ENCODE peak calls at places on chromosomes 1 and 21, in four cellular contexts. E is fibroblast of lung, Y is psoas muscle, O is cardiac muscle cell. I is an unnamed sample. For H3K4me1, the result is how much of the 10 kb centered on the place peaks cover.

GRCh38 chr1:78718566-78718965 is 68.9 kb downstream of the IFI44 start:
- DNase-seq in E (no peak), O (no peak), Y (no peak), I (no peak)

GRCh38 chr21:45950740-45951515 is 30.6 kb upstream of the COL6A1 start:
- DNase-seq in O (no peak), Y (peak), E (peak), I (peak)

GRCh38 chr1:19441048-19441447 is 44.3 kb downstream of the CAPZB start:
- DNase-seq in E (no peak), Y (no peak), O (no peak), I (no peak)

GRCh38 chr1:64072089-64072835 is 131.2 kb upstream of the UBE2U start:
- DNase-seq in O (no peak), Y (no peak), E (peak), I (no peak)

GRCh38 chr21:37742532-37742931 is 173.7 kb downstream of the KCNJ6 start:
- DNase-seq in O (no peak), Y (no peak), E (no peak), I (no peak)

GRCh38 chr1:41533731-41534080 is 49.2 kb upstream of the EDN2 start:
- DNase-seq in E (no peak), O (no peak), Y (no peak), I (no peak)

GRCh38 chr21:28884481-28884880 is 108.2 kb downstream of the LTN1 start:
- DNase-seq in E (peak), Y (no peak), O (no peak), I (no peak)

GRCh38 chr1:178275553-178275952 is 181.6 kb downstream of the RASAL2 start:
- DNase-seq in E (no peak), Y (no peak), O (no peak), I (no peak)

GRCh38 chr1:192080671-192081070 is 77.6 kb upstream of the RGS18 start:
- DNase-seq in Y (no peak), O (peak), E (no peak), I (no peak)

GRCh38 chr1:47819503-47819888 is 177.7 kb downstream of the TRABD2B start:
- DNase-seq in O (no peak), E (no peak), Y (peak), I (no peak)

GRCh38 chr1:1748686-1749321 is 24.6 kb upstream of the CDK11A start:
- DNase-seq in O (no peak), Y (no peak), E (no peak), I (no peak)

GRCh38 chr1:181504294-181505115 is 21.2 kb downstream of the CACNA1E start:
- DNase-seq in E (no peak), Y (no peak), O (peak), I (peak)

GRCh38 chr1:76154213-76154956 is 79.8 kb downstream of the ST6GALNAC3 start:
- DNase-seq in O (peak), E (peak), Y (peak), I (peak)

GRCh38 chr1:95041491-95042165 is 31.1 kb downstream of the ALG14 start:
- DNase-seq in O (peak), Y (no peak), E (peak), I (peak)

GRCh38 chr1:1307261-1307907 is 346 bp downstream of the ACAP3 start:
- DNase-seq in Y (peak), O (peak), E (no peak), I (no peak)

GRCh38 chr1:156676820-156677615 is at the start of gene NES:
- DNase-seq in O (peak), E (peak), Y (peak), I (peak)

GRCh38 chr1:230280054-230280795 is 145.9 kb downstream of the PGBD5 start:
- DNase-seq in Y (peak), O (no peak), E (no peak), I (no peak)

GRCh38 chr1:35287807-35288640 is 19.5 kb downstream of the ZMYM4 start:
- DNase-seq in O (no peak), Y (no peak), E (peak), I (no peak)

GRCh38 chr1:107680579-107680985 is 284.4 kb downstream of the VAV3 start:
- DNase-seq in Y (no peak), E (no peak), O (no peak), I (no peak)

GRCh38 chr21:39125752-39126485 is 57.3 kb downstream of the PSMG1 start:
- DNase-seq in O (peak), Y (peak), E (peak), I (peak)

GRCh38 chr1:243286409-243287127 is 30.7 kb downstream of the SDCCAG8 start:
- DNase-seq in O (no peak), E (peak), Y (no peak), I (no peak)

GRCh38 chr1:15049067-15049466 is 104.5 kb upstream of the TMEM51 start:
- DNase-seq in E (no peak), Y (peak), O (no peak), I (no peak)
- H3K4me1 ChIP-seq in E (under half), Y (under half), O (under half), I (under half)

DNA sequence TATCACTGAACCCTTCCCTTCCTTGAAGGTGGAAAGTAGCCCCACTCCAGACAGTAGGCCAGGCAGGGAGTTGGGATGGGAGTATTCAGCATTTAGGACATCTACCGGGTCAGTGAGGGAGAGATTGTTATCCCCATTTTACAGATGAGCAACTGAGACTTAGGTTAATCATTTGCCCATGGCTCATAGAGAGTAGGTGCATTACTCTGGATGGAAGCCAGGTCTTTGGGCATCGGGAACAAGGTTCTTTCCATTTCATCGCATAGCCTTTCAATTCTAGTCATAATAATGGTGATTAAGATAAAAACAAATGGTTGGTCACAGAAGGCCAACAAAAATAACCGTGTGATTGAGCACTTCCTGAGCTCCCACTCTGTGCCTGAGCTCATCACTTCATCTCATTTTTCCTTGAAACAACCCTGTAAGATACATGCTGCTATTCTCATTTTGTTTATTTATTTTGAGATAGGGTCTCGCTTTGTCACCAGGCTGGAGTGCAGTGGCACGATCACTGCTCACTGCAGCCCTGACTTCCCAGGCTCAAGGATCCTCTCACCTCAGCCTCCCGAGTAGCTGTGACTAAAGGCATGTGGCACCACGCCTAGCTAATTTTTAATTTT is 64.8 kb downstream of the NAV1 start:
- DNase-seq in E (no peak), Y (no peak), O (no peak), I (no peak)
- TF ChIP-seq CTCF in E (no peak), Y (no peak), O (no peak), I (no peak)

GRCh38 chr1:231392380-231393131 is 29.5 kb downstream of the EGLN1 start:
- DNase-seq in Y (no peak), O (no peak), E (no peak), I (no peak)
- H3K4me1 ChIP-seq in Y (half or more), O (under half), E (under half), I (under half)

GRCh38 chr1:203369666-203370065 is 18.7 kb upstream of the FMOD start:
- DNase-seq in E (no peak), Y (no peak), O (no peak), I (no peak)

GRCh38 chr1:203367051-203367450 is 16.1 kb upstream of the FMOD start:
- DNase-seq in Y (no peak), O (no peak), E (no peak), I (no peak)

GRCh38 chr1:203366476-203366875 is 15.6 kb upstream of the FMOD start:
- DNase-seq in E (peak), Y (no peak), O (no peak), I (no peak)

GRCh38 chr1:203371288-203371687 is 20.4 kb upstream of the FMOD start:
- DNase-seq in O (no peak), Y (no peak), E (no peak), I (no peak)

GRCh38 chr1:203368624-203369451 is 17.9 kb upstream of the FMOD start:
- DNase-seq in Y (peak), O (no peak), E (peak), I (no peak)
- TF ChIP-seq CTCF in Y (peak), O (peak), E (peak), I (no peak)

GRCh38 chr1:162856260-162856659 is 4.7 kb downstream of the CCDC190 start:
- DNase-seq in Y (no peak), E (peak), O (no peak), I (no peak)
- H3K4me1 ChIP-seq in Y (under half), E (under half), O (under half), I (under half)

DNA sequence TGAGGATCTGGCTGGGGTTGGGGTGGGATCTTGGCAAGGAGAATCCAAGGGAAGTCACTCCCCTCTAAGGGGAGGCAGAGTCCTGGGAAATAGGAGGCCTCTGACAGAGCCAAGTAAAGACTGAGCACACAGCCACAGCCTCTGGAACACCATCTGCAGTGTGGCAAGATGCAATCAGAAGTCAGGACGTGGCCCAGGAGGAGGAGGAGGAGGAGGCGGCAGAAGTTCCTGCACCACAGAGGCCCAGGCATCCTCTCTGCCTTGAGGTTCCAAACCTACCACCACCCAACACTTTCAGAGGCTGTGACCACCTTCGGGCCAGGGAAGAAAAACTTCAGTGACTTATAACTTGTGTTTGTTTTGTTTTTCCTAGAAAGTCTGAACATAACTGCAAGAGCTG is 23.7 kb upstream of the KCNE2 start:
- DNase-seq in O (no peak), E (no peak), Y (no peak), I (no peak)
- TF ChIP-seq CTCF in O (no peak), E (no peak), Y (no peak), I (no peak)

GRCh38 chr1:31932491-31933316 is 5.5 kb downstream of the PTP4A2 start:
- DNase-seq in E (no peak), Y (no peak), O (no peak), I (no peak)

GRCh38 chr1:31936966-31937299 is 1.2 kb downstream of the PTP4A2 start:
- DNase-seq in Y (no peak), E (no peak), O (no peak), I (no peak)

GRCh38 chr1:31934706-31935629 is 3.2 kb downstream of the PTP4A2 start:
- DNase-seq in Y (no peak), O (no peak), E (peak), I (no peak)

GRCh38 chr1:31936278-31936965 is 1.7 kb downstream of the PTP4A2 start:
- DNase-seq in E (peak), O (no peak), Y (no peak), I (no peak)

DNA sequence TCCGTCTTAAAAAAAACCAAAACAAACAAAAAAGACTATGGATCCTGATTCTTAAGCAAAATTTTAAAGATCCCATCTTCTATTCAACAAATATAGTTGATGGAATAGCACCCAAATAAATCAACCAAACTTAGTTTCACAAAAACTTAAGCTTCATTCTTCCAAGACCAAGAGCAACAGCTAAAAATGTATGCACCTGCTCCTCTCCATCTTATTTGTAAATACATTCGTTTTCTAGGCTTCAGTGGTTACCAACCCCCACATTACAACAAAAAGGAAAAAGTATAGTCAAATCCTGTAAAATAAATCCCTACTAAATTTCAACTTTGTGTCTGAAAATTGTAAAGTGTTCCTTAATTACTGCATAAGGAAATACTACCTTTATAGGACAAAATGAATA is 3.9 kb downstream of the PTP4A2 start:
- DNase-seq in Y (no peak), O (no peak), E (no peak), I (no peak)
- H3K4me1 ChIP-seq in Y (half or more), O (under half), E (under half), I (under half)

DNA sequence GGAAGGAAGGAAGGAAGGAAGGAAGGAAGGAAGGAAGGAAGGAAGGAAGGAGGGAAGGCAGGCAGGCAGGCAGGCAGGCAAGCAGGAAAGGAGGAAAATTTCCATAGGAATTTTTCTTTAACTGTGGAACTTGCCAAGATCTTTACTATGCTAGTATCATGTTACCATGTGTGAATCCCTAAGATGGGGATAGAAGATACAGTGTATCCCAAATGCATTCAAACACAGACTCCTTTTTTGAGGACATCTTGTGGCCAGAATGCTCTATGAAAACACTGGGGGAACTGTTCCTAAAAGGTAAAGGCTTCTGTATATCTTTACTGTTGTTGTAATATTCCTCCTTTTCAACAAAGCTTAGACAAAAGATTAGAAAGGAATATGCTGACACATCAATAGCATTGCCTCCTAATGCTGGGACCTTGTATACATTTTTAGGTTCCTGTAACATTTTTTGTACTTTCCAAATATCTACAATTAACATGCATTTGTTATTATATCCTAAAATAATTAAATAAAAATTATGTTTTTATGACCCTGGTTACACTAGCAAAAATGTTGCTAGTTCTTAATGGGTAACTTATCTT is 20.6 kb downstream of the CCDC190 start:
- DNase-seq in E (no peak), O (no peak), Y (no peak), I (no peak)
- TF ChIP-seq CTCF in E (no peak), O (no peak), Y (no peak), I (no peak)

GRCh38 chr1:201498621-201499020 is 8.3 kb downstream of the CSRP1 start:
- DNase-seq in Y (no peak), E (no peak), O (no peak), I (no peak)
- H3K4me1 ChIP-seq in Y (under half), E (under half), O (half or more), I (under half)

GRCh38 chr1:62590970-62591368 is 6.4 kb upstream of the ANGPTL3 start:
- DNase-seq in O (no peak), Y (no peak), E (no peak), I (no peak)

GRCh38 chr1:62588000-62588399 is 9.3 kb upstream of the ANGPTL3 start:
- DNase-seq in E (no peak), Y (no peak), O (no peak), I (no peak)

GRCh38 chr1:62589321-62589720 is 8.0 kb upstream of the ANGPTL3 start:
- DNase-seq in Y (no peak), E (peak), O (no peak), I (no peak)

GRCh38 chr1:62590255-62590969 is 6.9 kb upstream of the ANGPTL3 start:
- DNase-seq in E (no peak), Y (no peak), O (no peak), I (no peak)

GRCh38 chr1:62585481-62586155 is 11.7 kb upstream of the ANGPTL3 start:
- DNase-seq in O (no peak), Y (no peak), E (no peak), I (no peak)
- TF ChIP-seq CTCF in O (no peak), Y (no peak), E (no peak), I (no peak)